ENCODE peak calls at places on chromosomes 3 and 15, in nine cellular contexts. V is MM.1S; A is heart right ventricle; W is tibial artery; U is heart left ventricle; K is HCT116; N is CD8-positive, alpha-beta T cell; L is GM23338; H is breast epithelium. E is an unnamed sample. For H3K4me1, the result is how much of the 10 kb centered on the place peaks cover.

GRCh38 chr15:48720646-48721045 is 75.1 kb upstream of the FBN1 start:
- DNase-seq in V (no peak), U (no peak), W (no peak), L (no peak), N (no peak), A (no peak), H (no peak), K (no peak), E (no peak)

GRCh38 chr3:127037021-127037400 is 54.1 kb downstream of the PLXNA1 start:
- DNase-seq in H (no peak), W (peak), N (no peak), V (no peak), L (no peak), U (no peak), A (no peak), K (no peak), E (no peak)

GRCh38 chr3:142065344-142065743 is 84.0 kb downstream of the TFDP2 start:
- DNase-seq in V (no peak), K (no peak), N (no peak), U (no peak), A (no peak), H (no peak), L (no peak), W (no peak), E (no peak)

GRCh38 chr3:30751610-30752299 is 142.7 kb downstream of the GADL1 start:
- DNase-seq in N (peak), L (peak), H (no peak), K (peak), A (peak), U (peak), W (no peak), V (peak), E (peak)

GRCh38 chr3:107068980-107069379 is 308.3 kb upstream of the CCDC54 start:
- DNase-seq in H (no peak), K (no peak), L (no peak), A (no peak), U (peak), V (no peak), W (no peak), N (no peak), E (no peak)

GRCh38 chr3:99467420-99467819 is 171.0 kb upstream of the COL8A1 start:
- DNase-seq in U (no peak), V (no peak), L (no peak), W (no peak), N (no peak), H (no peak), K (no peak), A (no peak), E (no peak)

GRCh38 chr3:71490692-71491091 is 92.8 kb downstream of the FOXP1 start:
- DNase-seq in W (no peak), H (no peak), U (no peak), L (no peak), A (no peak), K (no peak), V (no peak), N (no peak), E (no peak)

GRCh38 chr3:107044587-107045119 is 332.6 kb upstream of the CCDC54 start:
- DNase-seq in N (no peak), H (no peak), W (no peak), L (no peak), A (no peak), V (no peak), U (no peak), K (no peak), E (no peak)

GRCh38 chr3:4776980-4777581 is 202.2 kb upstream of the BHLHE40 start:
- DNase-seq in L (no peak), A (no peak), U (no peak), N (no peak), H (no peak), V (no peak), K (no peak), W (no peak), E (peak)

GRCh38 chr15:51054535-51054934 is 40.2 kb downstream of the TNFAIP8L3 start:
- DNase-seq in U (no peak), H (no peak), A (no peak), W (no peak), K (no peak), L (no peak), N (no peak), V (no peak), E (no peak)

GRCh38 chr3:170418422-170419300 is at the start of gene CLDN11:
- DNase-seq in L (peak), W (no peak), N (no peak), U (peak), A (peak), K (no peak), H (peak), V (no peak), E (no peak)

GRCh38 chr15:66654718-66655375 is 47.2 kb upstream of the SMAD6 start:
- DNase-seq in U (no peak), V (no peak), A (peak), H (no peak), W (no peak), L (peak), N (no peak), K (no peak), E (no peak)

GRCh38 chr3:165355316-165355715 is 159.1 kb upstream of the SLITRK3 start:
- DNase-seq in W (no peak), N (no peak), A (no peak), L (no peak), K (no peak), U (no peak), V (no peak), H (no peak), E (no peak)

GRCh38 chr3:44685128-44685800 is 27.2 kb upstream of the ZNF502 start:
- DNase-seq in H (peak), U (peak), K (no peak), V (peak), L (peak), W (peak), N (peak), A (peak), E (peak)

GRCh38 chr3:67957268-67957667 is 302.9 kb upstream of the SUCLG2 start:
- DNase-seq in K (no peak), V (no peak), H (no peak), W (no peak), U (no peak), L (no peak), N (no peak), A (no peak), E (no peak)

GRCh38 chr3:122794779-122795673 is at the start of gene SLC49A4:
- DNase-seq in L (peak), V (peak), K (peak), H (peak), A (peak), N (peak), U (peak), W (peak), E (peak)

GRCh38 chr3:16906679-16907078 is 21.9 kb downstream of the PLCL2 start:
- DNase-seq in N (no peak), A (no peak), K (no peak), W (no peak), L (no peak), V (peak), U (no peak), H (no peak), E (peak)

GRCh38 chr3:52609316-52609815 is 73.0 kb downstream of the UQCC5 start:
- DNase-seq in A (no peak), W (no peak), L (no peak), N (no peak), K (no peak), U (no peak), H (no peak), V (no peak), E (no peak)

GRCh38 chr3:98777801-98778220 is 14.7 kb downstream of the ST3GAL6 start:
- DNase-seq in K (no peak), V (no peak), U (no peak), L (no peak), A (no peak), W (no peak), N (no peak), H (no peak), E (no peak)

GRCh38 chr3:195718477-195718984 is 2.2 kb upstream of the MUC20 start:
- DNase-seq in V (no peak), W (no peak), K (no peak), L (no peak), A (no peak), U (no peak), H (no peak), N (no peak), E (no peak)

GRCh38 chr3:138066383-138066782 is 49.0 kb downstream of the DZIP1L start:
- DNase-seq in K (no peak), L (no peak), W (no peak), V (no peak), H (no peak), N (no peak), A (no peak), U (no peak), E (no peak)

GRCh38 chr3:41198526-41198925 is 779 bp upstream of the CTNNB1 start:
- DNase-seq in W (peak), L (no peak), K (no peak), A (peak), U (peak), N (no peak), H (peak), V (peak), E (peak)

GRCh38 chr3:133124511-133124910 is 86.3 kb downstream of the TMEM108 start:
- DNase-seq in L (no peak), U (no peak), A (peak), W (no peak), N (no peak), V (no peak), K (no peak), H (no peak), E (no peak)

GRCh38 chr3:67809370-67809935 is 155.0 kb upstream of the SUCLG2 start:
- DNase-seq in K (no peak), A (no peak), L (peak), N (no peak), H (no peak), W (no peak), V (no peak), U (no peak), E (no peak)

GRCh38 chr3:151777880-151778279 is 36.0 kb upstream of the AADAC start:
- DNase-seq in H (no peak), L (no peak), V (no peak), K (no peak), A (no peak), U (no peak), W (no peak), N (no peak), E (no peak)

GRCh38 chr3:76842232-76842631 is 197.7 kb upstream of the ROBO2 start:
- DNase-seq in K (no peak), V (no peak), N (no peak), U (no peak), A (no peak), H (no peak), W (no peak), L (no peak), E (no peak)

GRCh38 chr3:48004694-48005093 is 11.5 kb downstream of the MAP4 start:
- DNase-seq in V (no peak), U (no peak), N (no peak), W (no peak), H (no peak), A (no peak), L (no peak), K (no peak), E (no peak)

GRCh38 chr15:45647828-45648227 is 13.0 kb downstream of the SQOR start:
- DNase-seq in U (no peak), K (no peak), A (no peak), N (no peak), W (no peak), H (no peak), L (no peak), V (no peak), E (no peak)

GRCh38 chr15:45645026-45645980 is 10.5 kb downstream of the SQOR start:
- DNase-seq in W (no peak), H (no peak), U (no peak), N (no peak), A (no peak), K (no peak), V (no peak), L (no peak), E (peak)

GRCh38 chr15:45648521-45649200 is 13.8 kb downstream of the SQOR start:
- DNase-seq in K (peak), L (no peak), A (no peak), U (no peak), N (no peak), H (peak), V (peak), W (no peak), E (no peak)

GRCh38 chr15:45644437-45644836 is 9.6 kb downstream of the SQOR start:
- DNase-seq in U (no peak), K (no peak), L (no peak), H (no peak), V (no peak), W (no peak), A (no peak), N (no peak), E (no peak)

DNA sequence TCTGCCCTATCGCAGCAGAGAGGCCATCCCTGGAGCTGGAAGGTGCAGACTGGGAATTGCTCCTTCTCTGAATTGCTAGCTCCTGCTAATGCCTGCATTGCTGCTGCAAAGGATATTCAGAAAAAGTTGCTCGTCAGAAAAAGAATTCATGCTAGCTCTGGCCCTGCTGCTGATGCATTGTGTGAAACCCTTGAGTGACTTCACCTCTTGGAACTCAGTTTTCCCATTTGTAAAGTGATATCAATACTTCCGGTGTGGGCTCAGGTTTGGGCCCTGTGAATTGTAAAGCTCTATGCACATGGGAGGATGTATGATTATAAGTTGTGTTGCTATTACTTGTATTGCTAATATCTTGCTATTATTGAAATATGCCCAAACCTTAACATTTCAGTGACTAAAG is 11.4 kb downstream of the SQOR start:
- DNase-seq in A (no peak), L (no peak), V (no peak), W (no peak), H (no peak), U (no peak), N (no peak), K (no peak), E (no peak)
- H3K4me1 ChIP-seq in A (half or more), L (under half), V (under half), W (under half), H (under half), U (under half), N (under half), K (under half), E (under half)

DNA sequence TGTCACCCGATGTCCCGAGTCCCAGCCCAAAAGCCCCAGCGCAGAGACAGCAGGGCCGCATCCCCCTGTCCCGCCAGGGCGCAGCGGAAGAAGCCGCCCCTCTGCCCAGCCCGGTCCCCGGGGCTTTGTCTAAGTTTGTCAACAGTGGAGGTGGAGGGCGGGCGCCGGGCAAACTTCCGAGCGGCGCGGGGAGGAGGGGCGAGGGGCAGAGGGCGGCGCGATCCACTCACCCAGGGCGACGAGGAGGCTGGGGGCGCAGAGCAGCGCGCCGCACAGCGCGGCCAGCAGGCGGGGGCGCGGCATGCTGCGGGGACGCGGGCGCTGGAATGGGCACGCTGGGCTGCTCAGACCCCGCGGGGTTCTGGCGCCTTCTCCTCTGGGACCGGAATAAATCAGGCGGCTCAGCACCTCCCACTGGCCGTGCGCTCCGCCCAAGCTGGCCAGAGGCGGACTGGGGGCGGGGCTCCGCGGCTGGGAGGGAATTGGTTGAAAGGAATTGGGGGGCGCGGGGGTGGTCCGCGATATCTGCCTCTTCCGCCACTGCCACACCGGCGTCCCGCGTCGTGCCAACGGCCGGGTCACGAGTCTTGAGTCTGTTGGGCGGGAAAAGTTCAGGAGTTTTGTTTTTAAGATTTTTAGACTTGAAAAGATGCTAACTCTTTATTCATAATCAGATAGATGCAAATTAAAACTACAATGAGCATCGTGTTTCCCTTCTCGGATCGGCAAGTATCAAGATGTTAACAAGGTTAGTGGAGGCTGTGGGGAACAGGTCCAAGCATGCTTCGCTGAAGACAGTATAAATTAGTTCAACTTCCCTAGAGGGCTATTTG is at the start of gene MFGE8:
- DNase-seq in N (peak), L (peak), A (peak), U (peak), K (no peak), H (peak), V (peak), W (peak), E (peak)
- TF ChIP-seq CTCF in N (no peak), L (no peak), A (no peak), U (no peak), K (no peak), H (no peak), V (no peak), W (no peak), E (no peak)

GRCh38 chr3:148214695-148215094 is 483.0 kb upstream of the AGTR1 start:
- DNase-seq in U (no peak), V (no peak), A (no peak), L (no peak), N (no peak), W (no peak), H (no peak), K (no peak), E (no peak)

GRCh38 chr3:148219995-148220394 is 477.7 kb upstream of the AGTR1 start:
- DNase-seq in A (no peak), K (no peak), L (no peak), H (no peak), N (no peak), V (no peak), W (no peak), U (no peak), E (no peak)

GRCh38 chr3:148221303-148221702 is 476.4 kb upstream of the AGTR1 start:
- DNase-seq in K (no peak), W (no peak), A (no peak), H (no peak), N (no peak), L (no peak), U (no peak), V (no peak), E (no peak)

GRCh38 chr3:148223266-148223665 is 474.4 kb upstream of the AGTR1 start:
- DNase-seq in N (no peak), W (no peak), K (no peak), U (no peak), A (no peak), H (no peak), L (no peak), V (no peak), E (no peak)

DNA sequence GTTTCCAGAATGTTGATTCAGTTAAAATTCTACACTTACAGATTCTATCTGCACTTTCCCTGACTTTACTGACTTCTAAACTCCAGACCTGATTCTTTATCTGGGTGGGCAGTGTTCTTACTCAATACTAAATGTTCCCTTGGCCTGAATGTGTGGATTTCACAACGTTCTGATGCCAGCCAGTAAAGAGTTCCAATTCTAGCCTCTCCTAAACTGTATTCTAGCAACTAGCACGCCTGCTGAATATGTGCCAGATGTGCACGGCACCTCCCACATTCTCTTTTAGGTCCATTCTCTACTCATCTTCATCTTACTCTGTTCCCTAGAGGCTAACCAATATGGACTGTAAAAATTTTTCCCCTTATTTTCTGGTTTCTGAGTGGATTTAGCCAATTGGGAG is 479.5 kb upstream of the AGTR1 start:
- DNase-seq in L (no peak), W (peak), N (no peak), A (no peak), U (no peak), V (no peak), K (no peak), H (no peak), E (no peak)
- H3K27ac ChIP-seq in L (no peak), W (peak), N (no peak), A (no peak), U (no peak), V (no peak), K (no peak), H (no peak), E (no peak)

DNA sequence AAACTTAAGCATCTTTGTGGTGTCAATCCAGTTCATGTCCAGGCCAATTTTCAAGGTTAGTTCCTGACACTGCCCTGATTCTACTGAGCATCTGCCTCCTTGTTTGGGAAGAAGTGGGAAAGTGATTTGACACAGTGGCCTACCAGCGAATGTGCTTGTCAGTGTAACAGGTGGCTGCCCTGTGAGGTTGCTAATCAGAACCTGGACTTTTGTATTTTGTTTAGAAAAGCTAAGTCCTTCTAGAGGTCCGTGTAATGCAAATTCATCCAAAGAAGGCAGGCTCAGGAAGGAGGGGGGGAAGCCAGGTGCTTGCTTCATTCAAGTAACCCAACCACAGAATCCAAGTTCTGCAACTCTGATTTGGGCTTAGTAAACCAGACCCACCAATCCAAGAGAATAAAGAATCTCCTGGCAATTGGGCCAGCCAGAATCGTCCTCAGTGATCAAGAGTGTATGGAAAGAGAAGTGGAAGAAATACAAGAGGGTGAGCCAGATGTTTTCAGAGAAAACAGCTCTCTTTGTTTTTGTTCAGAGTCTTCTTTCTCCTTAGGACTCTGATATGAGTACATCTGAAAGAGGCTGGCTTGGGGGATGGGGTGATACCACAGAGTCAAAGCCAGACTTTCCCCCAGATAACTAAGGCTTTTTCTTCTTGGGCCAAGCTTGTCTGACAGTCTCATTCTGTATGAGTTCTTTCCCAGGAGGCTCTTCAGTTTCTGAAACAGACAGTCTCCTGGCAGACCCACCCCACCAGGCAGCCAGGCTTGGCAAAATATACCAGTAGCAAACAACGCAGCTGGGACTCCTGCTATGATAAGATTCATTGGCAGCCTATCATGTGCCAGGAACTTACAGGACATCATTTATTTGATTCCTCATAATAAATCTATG is 508.9 kb upstream of the TBL1XR1 start:
- DNase-seq in N (no peak), V (no peak), H (no peak), L (no peak), K (no peak), W (no peak), A (peak), U (peak), E (no peak)
- H3K4me1 ChIP-seq in N (under half), V (under half), H (under half), L (under half), K (under half), W (under half), A (under half), U (under half), E (under half)

E was measured in colonic mucosa.